ENCODE peak calls at places on chromosomes 4 and X, in six cellular contexts. D is transverse colon, J is fibroblast of the aortic adventitia, I is upper lobe of right lung, X is omental fat pad, E is GM13976. N is an unnamed sample.

GRCh38 chr4:17517664-17518063 is 2.7 kb downstream of the CLRN2 start:
- DNase-seq in J (no peak), D (no peak), E (no peak), I (no peak), X (no peak), N (no peak)

GRCh38 chr4:83075271-83075670 is 39.3 kb downstream of the PLAC8 start:
- DNase-seq in D (no peak), I (no peak), E (no peak), X (no peak), J (peak; percentile 26), N (no peak)

GRCh38 chrX:56802428-56802827 is 73.4 kb downstream of the NBDY start:
- DNase-seq in X (no peak), I (no peak), D (peak; percentile 6), E (peak; percentile 7), J (no peak), N (no peak)

GRCh38 chrX:44974462-44974861 is 101.5 kb downstream of the KDM6A start:
- DNase-seq in E (no peak), I (no peak), D (no peak), J (peak; percentile 31), X (no peak), N (no peak)

GRCh38 chrX:54386314-54386713 is 28.5 kb upstream of the WNK3 start:
- DNase-seq in J (no peak), D (no peak), E (no peak), X (no peak), I (no peak), N (no peak)

GRCh38 chr4:150297861-150298474 is 219.7 kb downstream of the DCLK2 start:
- DNase-seq in E (peak; percentile 22), I (no peak), J (peak; percentile 85), D (peak; percentile 21), X (peak; percentile 37), N (peak; percentile 71)

GRCh38 chr4:154595807-154596206 is 5.3 kb upstream of the FGA start:
- DNase-seq in I (no peak), E (no peak), J (no peak), D (no peak), X (no peak), N (no peak)

GRCh38 chrX:137052641-137053235 is 18.9 kb upstream of the GPR101 start:
- DNase-seq in D (no peak), X (no peak), I (no peak), J (no peak), E (peak; percentile 18), N (peak; percentile 45)

GRCh38 chrX:68599256-68600152 is 48.0 kb upstream of the STARD8 start:
- DNase-seq in J (peak; percentile 21), X (no peak), I (no peak), D (no peak), E (no peak), N (peak; percentile 14)

GRCh38 chr4:6474705-6475457 is 2.5 kb upstream of the PPP2R2C start:
- DNase-seq in E (no peak), I (no peak), J (no peak), D (no peak), X (no peak), N (no peak)

GRCh38 chr4:61380865-61381264 is 180.7 kb downstream of the ADGRL3 start:
- DNase-seq in D (no peak), I (no peak), J (no peak), X (no peak), E (no peak), N (no peak)

GRCh38 chrX:23959781-23960180 is 52.0 kb downstream of the CXorf58 start:
- DNase-seq in E (no peak), I (no peak), D (no peak), J (no peak), X (no peak), N (peak; percentile 16)

GRCh38 chr4:63459329-63459728 is 949.9 kb downstream of the TECRL start:
- DNase-seq in D (no peak), X (no peak), J (no peak), I (no peak), E (no peak), N (no peak)

GRCh38 chr4:107930821-107931774 is at the start of gene CYP2U1:
- DNase-seq in D (peak; percentile 88), I (peak; percentile 92), X (no peak), J (peak; percentile 69), E (peak; percentile 90), N (peak; percentile 76)

GRCh38 chrX:46260502-46260901 is 284.7 kb downstream of the ZNF674 start:
- DNase-seq in I (no peak), E (no peak), D (no peak), J (peak; percentile 20), X (no peak), N (no peak)

GRCh38 chrX:128458888-128459287 is 406.7 kb upstream of the ACTRT1 start:
- DNase-seq in X (no peak), D (no peak), E (no peak), I (no peak), J (no peak), N (no peak)

GRCh38 chr4:38099908-38100407 is 139.8 kb downstream of the PTTG2 start:
- DNase-seq in D (no peak), I (no peak), J (peak; percentile 99), X (no peak), E (no peak), N (no peak)

GRCh38 chr4:122707503-122707902 is 25.0 kb upstream of the BBS12 start:
- DNase-seq in J (no peak), I (no peak), X (no peak), D (no peak), E (no peak), N (no peak)

GRCh38 chrX:105463483-105463882 is 243.0 kb upstream of the TEX13A start:
- DNase-seq in J (peak; percentile 18), I (no peak), D (no peak), X (no peak), E (no peak), N (no peak)

GRCh38 chrX:45401923-45402322 is 201.2 kb upstream of the DIPK2B start:
- DNase-seq in J (no peak), X (no peak), E (no peak), I (no peak), D (no peak), N (no peak)

GRCh38 chr4:30605616-30606015 is 114.6 kb upstream of the PCDH7 start:
- DNase-seq in E (no peak), D (no peak), J (peak; percentile 15), I (no peak), X (no peak), N (no peak)

GRCh38 chr4:151418385-151418784 is 9.4 kb downstream of the FHIP1A start:
- DNase-seq in J (peak; percentile 76), X (no peak), D (no peak), E (no peak), I (no peak), N (no peak)

GRCh38 chr4:38526412-38526811 is 137.6 kb upstream of the KLF3 start:
- DNase-seq in I (no peak), D (no peak), J (no peak), X (no peak), E (no peak), N (no peak)

DNA sequence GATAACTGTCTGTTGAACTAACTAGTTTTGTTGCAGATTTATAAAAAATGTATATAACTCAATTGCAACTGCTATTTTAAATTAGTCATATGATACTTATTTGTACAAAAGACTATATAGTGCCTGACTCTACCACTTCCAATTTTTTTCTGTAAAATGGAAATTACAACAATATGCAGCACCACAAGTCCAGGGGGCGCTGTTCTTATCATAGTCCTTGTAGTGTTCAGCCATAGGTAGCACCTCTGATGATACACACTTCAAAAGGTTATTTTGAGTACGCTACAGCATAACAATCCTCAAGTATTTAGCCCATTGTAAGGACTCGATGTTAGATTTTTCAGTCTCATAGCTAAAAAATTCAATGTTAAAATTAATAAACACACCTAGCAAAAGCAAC is 174.9 kb downstream of the CORIN start:
- DNase-seq in X (no peak), J (no peak), D (no peak), E (no peak), I (no peak), N (peak; percentile 72)
- TF ChIP-seq CTCF in X (no peak), J (peak; percentile 29), D (peak; percentile 8), E (no peak), I (peak; percentile 38), N (peak; percentile 54)

DNA sequence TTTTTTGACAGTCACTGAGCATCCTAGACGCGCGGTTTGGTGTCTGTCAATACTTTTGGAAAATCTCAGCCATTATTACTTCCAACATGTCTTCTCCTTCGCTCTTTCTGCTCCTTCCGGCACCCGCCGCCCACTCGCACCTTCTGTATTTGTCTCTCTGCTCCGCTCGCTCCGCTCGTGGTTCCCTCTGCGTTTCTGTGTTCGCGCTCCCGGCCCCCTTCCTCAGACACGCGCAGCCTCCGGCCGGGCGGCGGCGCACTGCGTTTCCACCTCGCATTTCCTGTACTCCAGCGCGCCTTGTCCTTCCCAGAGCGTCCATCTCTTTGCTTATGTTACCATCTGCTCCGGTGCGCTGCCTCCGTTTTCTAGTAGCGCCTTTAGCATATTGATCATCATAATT is 21.1 kb downstream of the PDE6B start:
- DNase-seq in D (no peak), J (no peak), I (no peak), E (no peak), X (no peak), N (peak; percentile 42)
- TF ChIP-seq CTCF in D (no peak), J (no peak), I (no peak), E (no peak), X (no peak), N (no peak)

GRCh38 chr4:27176400-27176799 is 315.8 kb downstream of the STIM2 start:
- DNase-seq in J (peak; percentile 84), E (no peak), D (peak; percentile 25), X (no peak), I (no peak), N (peak; percentile 5)
- TF ChIP-seq CTCF in J (peak; percentile 71), E (peak; percentile 3), D (peak; percentile 39), X (no peak), I (peak; percentile 30), N (no peak)

GRCh38 chrX:17082831-17083230 is 136.4 kb downstream of the REPS2 start:
- DNase-seq in I (no peak), D (no peak), J (peak; percentile 22), E (no peak), X (no peak), N (no peak)
- TF ChIP-seq CTCF in I (no peak), D (no peak), J (no peak), E (no peak), X (no peak), N (no peak)

GRCh38 chr4:36088542-36088941 is 155.8 kb downstream of the ARAP2 start:
- DNase-seq in I (no peak), J (no peak), D (no peak), X (no peak), E (no peak), N (no peak)
- TF ChIP-seq CTCF in I (no peak), J (no peak), D (no peak), X (no peak), E (no peak), N (no peak)

GRCh38 chr4:24514808-24515207 is 69.5 kb downstream of the DHX15 start:
- DNase-seq in X (no peak), E (peak; percentile 32), J (no peak), D (no peak), I (no peak), N (no peak)
- TF ChIP-seq CTCF in X (no peak), E (no peak), J (peak; percentile 27), D (no peak), I (no peak), N (no peak)

DNA sequence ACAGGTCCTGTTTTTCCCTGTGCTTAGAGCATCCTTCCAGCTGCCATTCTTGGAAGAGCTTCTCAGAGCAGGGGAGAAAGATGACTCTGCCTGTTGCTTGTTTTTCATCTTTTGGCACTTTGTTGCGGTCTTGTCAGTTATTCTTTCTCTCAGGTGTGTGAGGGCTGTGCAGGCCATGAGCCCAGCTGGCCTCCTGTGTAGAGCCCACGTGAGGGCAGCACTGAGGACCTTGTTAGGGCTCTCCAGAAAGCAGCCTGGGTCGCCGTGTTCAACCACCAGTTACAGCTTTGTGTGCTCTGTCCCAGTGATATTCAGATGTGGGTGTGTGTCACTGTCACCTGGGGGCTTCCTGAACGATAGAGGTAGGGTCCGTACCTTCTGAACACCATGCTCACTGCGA is 52.8 kb downstream of the NOP14 start:
- DNase-seq in D (no peak), I (no peak), E (no peak), X (no peak), J (no peak), N (no peak)
- TF ChIP-seq CTCF in D (no peak), I (no peak), E (no peak), X (no peak), J (peak; percentile 12), N (no peak)

N was measured in activated CD8-positive, alpha-beta T cell treated with anti-CD3 and anti-CD28 coated beads for 36 hours.